ENCODE peak calls at places on chromosome 3, in four cellular contexts. J is K562, F is H1, T is SK-N-SH. S is an unnamed sample.

GRCh38 chr3:69821133-69821532 is 81.9 kb downstream of the MITF start:
- DNase-seq in T (no peak), F (no peak), J (no peak), S (no peak)

GRCh38 chr3:188202358-188203138 is 48.6 kb downstream of the LPP start:
- DNase-seq in T (no peak), J (peak; percentile 33), F (no peak), S (peak; percentile 33)

GRCh38 chr3:10284496-10284895 is 8.3 kb downstream of the GHRL start:
- DNase-seq in T (no peak), F (no peak), J (no peak), S (no peak)

GRCh38 chr3:187013080-187013838 is 82.9 kb downstream of the ST6GAL1 start:
- DNase-seq in T (no peak), J (no peak), F (peak; percentile 23), S (no peak)

GRCh38 chr3:69272537-69272936 is 113.4 kb downstream of the FRMD4B start:
- DNase-seq in T (no peak), F (no peak), J (no peak), S (no peak)

GRCh38 chr3:138381950-138382715 is 33.8 kb downstream of the MRAS start:
- DNase-seq in J (no peak), T (no peak), F (no peak), S (no peak)

GRCh38 chr3:55059027-55059629 is 131.3 kb upstream of the LRTM1 start:
- DNase-seq in J (no peak), F (no peak), T (no peak), S (no peak)

GRCh38 chr3:58585005-58585786 is 8.0 kb upstream of the FAM107A start:
- DNase-seq in J (peak; percentile 68), F (peak; percentile 88), T (peak; percentile 94), S (peak; percentile 90)

GRCh38 chr3:8480699-8481098 is 20.9 kb upstream of the LMCD1 start:
- DNase-seq in J (no peak), F (no peak), T (no peak), S (no peak)

GRCh38 chr3:107432013-107432515 is 54.8 kb downstream of the CCDC54 start:
- DNase-seq in J (no peak), T (peak; percentile 56), F (no peak), S (no peak)

GRCh38 chr3:6799264-6799915 is 61.5 kb upstream of the GRM7 start:
- DNase-seq in F (peak; percentile 58), T (peak; percentile 24), J (peak; percentile 57), S (peak; percentile 11)

GRCh38 chr3:116198087-116198486 is 247.2 kb downstream of the LSAMP start:
- DNase-seq in J (no peak), T (no peak), F (no peak), S (no peak)

GRCh38 chr3:146865175-146865755 is 260.1 kb upstream of the PLSCR5 start:
- DNase-seq in F (no peak), T (no peak), J (no peak), S (no peak)

GRCh38 chr3:197038604-197039003 is 9.0 kb upstream of the MELTF start:
- DNase-seq in F (no peak), J (no peak), T (no peak), S (no peak)

GRCh38 chr3:197041875-197042488 is 12.4 kb upstream of the MELTF start:
- DNase-seq in J (no peak), T (no peak), F (no peak), S (no peak)

GRCh38 chr3:197035577-197035976 is 6.0 kb upstream of the MELTF start:
- DNase-seq in J (no peak), F (no peak), T (no peak), S (no peak)

GRCh38 chr3:197042539-197042938 is 12.9 kb upstream of the MELTF start:
- DNase-seq in F (no peak), J (no peak), T (no peak), S (no peak)

GRCh38 chr3:197040679-197041078 is 11.1 kb upstream of the MELTF start:
- DNase-seq in F (no peak), J (no peak), T (no peak), S (no peak)
- TF ChIP-seq TEAD4 in F (no peak), J (no peak), T (no peak), S (no peak)

GRCh38 chr3:50239649-50240048 is 3.6 kb downstream of the GNAI2 start:
- DNase-seq in F (no peak), J (no peak), T (no peak), S (no peak)

GRCh38 chr3:50242778-50243551 is 7.0 kb downstream of the GNAI2 start:
- DNase-seq in F (no peak), J (no peak), T (no peak), S (no peak)

GRCh38 chr3:50243552-50243895 is 7.5 kb downstream of the GNAI2 start:
- DNase-seq in T (no peak), J (no peak), F (no peak), S (no peak)

GRCh38 chr3:50242371-50242770 is 6.4 kb downstream of the GNAI2 start:
- DNase-seq in T (no peak), F (no peak), J (no peak), S (no peak)

DNA sequence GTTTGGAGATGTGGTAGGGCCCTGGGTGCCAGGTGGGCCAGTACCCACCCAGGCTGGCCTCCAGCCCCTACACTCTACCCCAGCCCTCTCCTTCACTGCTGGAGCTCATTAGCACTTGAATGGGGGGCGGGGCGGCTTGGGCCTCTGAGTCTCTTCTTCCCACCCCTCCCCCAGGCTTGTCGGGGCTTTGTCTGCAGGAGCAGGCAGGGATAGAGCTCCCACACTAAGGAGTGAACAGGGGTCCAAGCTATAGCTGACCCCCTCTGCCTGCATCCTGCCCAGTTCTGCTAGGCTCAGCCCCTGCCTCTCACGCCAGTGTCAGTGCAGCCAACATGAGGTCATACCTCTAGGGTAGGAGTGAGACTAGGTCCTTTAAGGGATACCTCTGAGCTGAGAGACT is 5.2 kb downstream of the GNAI2 start:
- DNase-seq in F (peak; percentile 94), J (no peak), T (no peak), S (peak; percentile 95)
- TF ChIP-seq TEAD4 in F (no peak), J (no peak), T (no peak), S (no peak)

DNA sequence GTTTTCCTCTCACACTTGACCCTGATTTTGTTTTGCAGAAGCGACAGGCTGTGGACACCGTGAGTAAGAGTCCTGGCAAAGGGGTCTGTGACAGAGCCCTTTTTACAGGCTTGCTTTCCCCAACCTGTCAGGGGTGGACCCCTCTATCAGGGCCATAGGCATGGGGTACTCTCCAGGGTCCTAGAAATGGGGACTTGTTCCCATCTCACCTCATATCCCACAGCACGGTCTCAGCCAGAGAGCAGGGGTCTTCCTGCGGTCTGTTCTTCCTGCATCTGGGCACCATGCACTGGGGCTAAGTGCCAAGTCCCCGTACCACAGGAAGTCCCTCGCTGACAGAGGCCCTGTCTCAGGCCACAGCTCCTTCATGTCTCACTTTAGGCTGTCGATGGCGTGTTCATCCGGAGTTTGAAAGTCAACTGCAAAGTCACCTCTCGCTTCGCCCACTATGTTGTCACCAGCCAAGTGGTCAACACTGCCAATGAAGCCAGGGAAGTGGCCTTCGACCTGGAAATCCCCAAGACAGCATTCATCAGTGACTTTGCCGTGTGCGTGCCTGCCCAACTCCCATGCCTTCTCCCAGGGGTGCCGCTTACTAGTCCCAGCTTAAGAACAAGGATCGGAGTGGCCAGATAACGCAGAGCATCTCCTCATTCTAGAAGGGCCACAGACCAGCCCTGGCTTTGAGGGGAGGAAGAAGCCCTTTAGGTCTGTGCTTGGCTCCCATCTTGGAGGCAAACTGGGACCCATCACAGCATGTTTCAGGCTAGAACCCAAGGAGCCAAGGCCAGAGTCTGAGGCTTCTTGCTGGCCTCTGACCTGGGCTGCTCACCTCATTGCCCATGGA is 783 bp downstream of the ITIH1 start:
- DNase-seq in J (no peak), F (peak; percentile 41), T (no peak), S (peak; percentile 8)
- TF ChIP-seq TEAD4 in J (no peak), F (no peak), T (no peak), S (no peak)

GRCh38 chr3:122394173-122394572 is 10.2 kb downstream of the FAM162A start:
- DNase-seq in J (no peak), F (no peak), T (no peak), S (no peak)

GRCh38 chr3:122392868-122393844 is 9.2 kb downstream of the FAM162A start:
- DNase-seq in J (peak; percentile 13), T (peak; percentile 33), F (no peak), S (no peak)

GRCh38 chr3:122397136-122397645 is 13.2 kb downstream of the FAM162A start:
- DNase-seq in F (no peak), T (no peak), J (no peak), S (no peak)

GRCh38 chr3:122398920-122399319 is 14.9 kb downstream of the FAM162A start:
- DNase-seq in F (no peak), T (no peak), J (no peak), S (no peak)

DNA sequence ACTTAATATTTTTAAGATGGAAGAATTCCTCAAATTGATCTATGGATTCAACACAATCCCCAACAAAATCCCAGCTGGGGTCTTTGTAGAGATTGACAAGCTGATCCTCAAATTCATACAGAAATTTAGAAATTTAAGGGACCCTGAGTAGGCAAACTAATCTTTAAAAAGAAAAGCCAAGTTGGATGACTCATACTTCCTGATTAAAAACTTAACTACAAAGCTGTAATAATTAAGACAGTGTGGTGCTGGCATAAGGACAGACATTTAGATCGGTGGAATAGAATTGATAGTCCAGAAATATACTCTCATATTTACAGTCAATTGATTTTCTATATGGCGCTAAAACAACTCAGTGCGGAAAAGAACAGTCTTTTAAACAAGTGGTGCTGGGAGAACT is 11.6 kb downstream of the FAM162A start:
- DNase-seq in F (no peak), J (no peak), T (no peak), S (no peak)
- TF ChIP-seq TEAD4 in F (no peak), J (no peak), T (no peak), S (no peak)

DNA sequence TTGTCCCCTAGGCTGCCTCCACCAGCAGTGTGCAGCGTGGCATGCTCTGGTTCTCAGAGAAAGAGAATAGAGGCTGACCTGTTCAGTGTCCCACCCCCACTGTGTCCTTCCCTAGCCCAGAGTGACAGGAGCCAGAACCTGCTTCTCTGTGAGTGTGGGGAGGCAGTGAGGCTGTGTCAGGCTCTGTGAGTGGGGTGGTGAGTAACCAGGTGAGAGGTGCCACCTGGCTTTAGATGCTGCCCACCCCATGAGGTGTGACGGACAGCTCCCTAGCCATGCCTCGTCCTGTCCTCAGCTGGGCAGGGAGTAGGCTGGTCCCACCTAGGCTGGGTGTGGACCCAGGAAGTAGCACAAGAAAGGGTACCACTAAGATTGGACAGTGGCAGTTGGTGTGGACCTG is 6.3 kb downstream of the TEX264 start:
- DNase-seq in F (no peak), T (no peak), J (no peak), S (no peak)
- TF ChIP-seq TEAD4 in F (no peak), T (no peak), J (no peak), S (no peak)

GRCh38 chr3:165624761-165625160 is 212.5 kb downstream of the BCHE start:
- DNase-seq in F (no peak), J (peak; percentile 19), T (no peak), S (no peak)
- TF ChIP-seq TEAD4 in F (no peak), J (no peak), T (no peak), S (no peak)

GRCh38 chr3:136882575-136882974 is 20.6 kb downstream of the NCK1 start:
- DNase-seq in J (peak; percentile 55), F (no peak), T (no peak), S (no peak)
- TF ChIP-seq TEAD4 in J (no peak), F (no peak), T (no peak), S (no peak)

S was measured in WTC11.